ENCODE peak calls at places on chromosomes 2 and 18, in five cellular contexts. One of them, this sample, is unnamed.

GRCh38 chr2:96965781-96966514 is 20.4 kb downstream of the FAM178B start:
- DNase-seq in breast epithelium: no peak
- DNase-seq in stimulated activated CD4-positive, alpha-beta T cell treated with anti-CD3 and anti-CD28 coated beads, Interleukin-2, amount 100 ng/mL, for 48 hours: no peak
- DNase-seq in HS-5: no peak
- DNase-seq in astrocyte: no peak
- DNase-seq in this sample: no peak

GRCh38 chr2:129273266-129274037 is 706.0 kb upstream of the RAB6C start:
- DNase-seq in breast epithelium: no peak
- DNase-seq in stimulated activated CD4-positive, alpha-beta T cell treated with anti-CD3 and anti-CD28 coated beads, Interleukin-2, amount 100 ng/mL, for 48 hours: no peak
- DNase-seq in HS-5: no peak
- DNase-seq in astrocyte: no peak
- DNase-seq in this sample: no peak

GRCh38 chr2:95025406-95026319 is at the start of gene MAL:
- DNase-seq in breast epithelium: no peak
- DNase-seq in stimulated activated CD4-positive, alpha-beta T cell treated with anti-CD3 and anti-CD28 coated beads, Interleukin-2, amount 100 ng/mL, for 48 hours: peak; percentile 54
- DNase-seq in HS-5: no peak
- DNase-seq in astrocyte: no peak
- DNase-seq in this sample: peak; percentile 17

GRCh38 chr18:2572144-2572682 is 856 bp downstream of the NDC80 start:
- DNase-seq in breast epithelium: no peak
- DNase-seq in stimulated activated CD4-positive, alpha-beta T cell treated with anti-CD3 and anti-CD28 coated beads, Interleukin-2, amount 100 ng/mL, for 48 hours: no peak
- DNase-seq in HS-5: no peak
- DNase-seq in astrocyte: no peak
- DNase-seq in this sample: no peak

GRCh38 chr2:26740346-26740745 is 23.7 kb upstream of the SLC35F6 start:
- DNase-seq in breast epithelium: no peak
- DNase-seq in stimulated activated CD4-positive, alpha-beta T cell treated with anti-CD3 and anti-CD28 coated beads, Interleukin-2, amount 100 ng/mL, for 48 hours: no peak
- DNase-seq in HS-5: no peak
- DNase-seq in astrocyte: no peak
- DNase-seq in this sample: no peak

GRCh38 chr2:221973902-221974301 is 324.9 kb downstream of the PAX3 start:
- DNase-seq in breast epithelium: no peak
- DNase-seq in stimulated activated CD4-positive, alpha-beta T cell treated with anti-CD3 and anti-CD28 coated beads, Interleukin-2, amount 100 ng/mL, for 48 hours: no peak
- DNase-seq in HS-5: no peak
- DNase-seq in astrocyte: no peak
- DNase-seq in this sample: no peak

GRCh38 chr2:26706093-26706492 is 13.6 kb downstream of the KCNK3 start:
- DNase-seq in breast epithelium: no peak
- DNase-seq in stimulated activated CD4-positive, alpha-beta T cell treated with anti-CD3 and anti-CD28 coated beads, Interleukin-2, amount 100 ng/mL, for 48 hours: no peak
- DNase-seq in HS-5: no peak
- DNase-seq in astrocyte: no peak
- DNase-seq in this sample: no peak

GRCh38 chr2:195613922-195614321 is 43.1 kb upstream of the SLC39A10 start:
- DNase-seq in breast epithelium: no peak
- DNase-seq in stimulated activated CD4-positive, alpha-beta T cell treated with anti-CD3 and anti-CD28 coated beads, Interleukin-2, amount 100 ng/mL, for 48 hours: no peak
- DNase-seq in HS-5: peak; percentile 84
- DNase-seq in astrocyte: peak; percentile 95
- DNase-seq in this sample: no peak

GRCh38 chr2:190717764-190718651 is 69.1 kb downstream of the NAB1 start:
- DNase-seq in breast epithelium: no peak
- DNase-seq in stimulated activated CD4-positive, alpha-beta T cell treated with anti-CD3 and anti-CD28 coated beads, Interleukin-2, amount 100 ng/mL, for 48 hours: no peak
- DNase-seq in HS-5: no peak
- DNase-seq in astrocyte: no peak
- DNase-seq in this sample: peak; percentile 75

GRCh38 chr2:7012141-7012809 is 95.1 kb downstream of the RNF144A start:
- DNase-seq in breast epithelium: no peak
- DNase-seq in stimulated activated CD4-positive, alpha-beta T cell treated with anti-CD3 and anti-CD28 coated beads, Interleukin-2, amount 100 ng/mL, for 48 hours: no peak
- DNase-seq in HS-5: peak; percentile 28
- DNase-seq in astrocyte: peak; percentile 71
- DNase-seq in this sample: peak; percentile 99

GRCh38 chr2:206260427-206261012 is 13.9 kb upstream of the ZDBF2 start:
- DNase-seq in breast epithelium: no peak
- DNase-seq in stimulated activated CD4-positive, alpha-beta T cell treated with anti-CD3 and anti-CD28 coated beads, Interleukin-2, amount 100 ng/mL, for 48 hours: no peak
- DNase-seq in HS-5: no peak
- DNase-seq in astrocyte: no peak
- DNase-seq in this sample: peak; percentile 12

GRCh38 chr2:137938204-137938603 is 26.1 kb upstream of the HNMT start:
- DNase-seq in breast epithelium: no peak
- DNase-seq in stimulated activated CD4-positive, alpha-beta T cell treated with anti-CD3 and anti-CD28 coated beads, Interleukin-2, amount 100 ng/mL, for 48 hours: no peak
- DNase-seq in HS-5: no peak
- DNase-seq in astrocyte: peak; percentile 92
- DNase-seq in this sample: no peak

GRCh38 chr2:106284691-106285202 is 90.6 kb upstream of the UXS1 start:
- DNase-seq in breast epithelium: no peak
- DNase-seq in stimulated activated CD4-positive, alpha-beta T cell treated with anti-CD3 and anti-CD28 coated beads, Interleukin-2, amount 100 ng/mL, for 48 hours: no peak
- DNase-seq in HS-5: no peak
- DNase-seq in astrocyte: no peak
- DNase-seq in this sample: no peak

GRCh38 chr2:102509749-102510148 is 36.7 kb downstream of the SLC9A4 start:
- DNase-seq in breast epithelium: no peak
- DNase-seq in stimulated activated CD4-positive, alpha-beta T cell treated with anti-CD3 and anti-CD28 coated beads, Interleukin-2, amount 100 ng/mL, for 48 hours: no peak
- DNase-seq in HS-5: no peak
- DNase-seq in astrocyte: peak; percentile 43
- DNase-seq in this sample: no peak

This sample was measured in NCI-H345.